ENCODE peak calls at places on chromosomes 7 and 10, in nine cellular contexts. U, J, Q, G, E, T, O, L and W are unnamed samples.

GRCh38 chr7:41328544-41328943 is 374.3 kb downstream of the INHBA start:
- DNase-seq in T (no peak), G (no peak), U (no peak), L (no peak), O (no peak), Q (no peak), E (no peak), J (no peak), W (no peak)

GRCh38 chr10:49260636-49261296 is 38.2 kb upstream of the C10orf71 start:
- DNase-seq in J (no peak), U (no peak), T (no peak), E (no peak), L (no peak), Q (no peak), O (no peak), G (no peak), W (no peak)

GRCh38 chr10:68586622-68587325 is 26.6 kb downstream of the TET1 start:
- DNase-seq in Q (no peak), G (no peak), E (no peak), L (no peak), U (no peak), J (no peak), O (no peak), T (no peak), W (no peak)

GRCh38 chr10:132062641-132063390 is 2.9 kb upstream of the JAKMIP3 start:
- DNase-seq in L (no peak), U (no peak), Q (no peak), T (no peak), G (no peak), E (no peak), O (no peak), J (no peak), W (no peak)

GRCh38 chr7:101924171-101924570 is 106.7 kb downstream of the CUX1 start:
- DNase-seq in Q (no peak), J (no peak), G (peak; percentile 68), E (no peak), T (no peak), U (no peak), L (no peak), O (no peak), W (no peak)

GRCh38 chr10:7789390-7789789 is 1.4 kb downstream of the ATP5F1C start:
- DNase-seq in E (no peak), L (no peak), U (no peak), G (no peak), J (no peak), T (peak; percentile 49), Q (no peak), O (no peak), W (no peak)

GRCh38 chr7:24213311-24213710 is 70.7 kb upstream of the NPY start:
- DNase-seq in L (no peak), G (no peak), U (no peak), T (no peak), J (no peak), E (no peak), Q (no peak), O (no peak), W (no peak)

GRCh38 chr7:86968618-86969017 is 90.8 kb downstream of the ELAPOR2 start:
- DNase-seq in L (no peak), T (no peak), U (no peak), J (no peak), O (no peak), G (no peak), E (no peak), Q (no peak), W (no peak)

GRCh38 chr10:132536241-132536963 is 1.2 kb upstream of the INPP5A start:
- DNase-seq in O (no peak), E (no peak), G (peak; percentile 2), J (peak; percentile 57), L (no peak), T (peak; percentile 20), U (no peak), Q (no peak), W (no peak)

GRCh38 chr7:41292457-41292856 is 410.4 kb downstream of the INHBA start:
- DNase-seq in O (no peak), E (no peak), Q (no peak), J (no peak), L (no peak), U (no peak), T (no peak), G (no peak), W (no peak)

GRCh38 chr7:88141025-88141424 is 78.8 kb downstream of the SRI start:
- DNase-seq in E (peak; percentile 52), L (no peak), T (no peak), Q (no peak), J (no peak), U (no peak), G (no peak), O (no peak), W (no peak)

GRCh38 chr10:11605807-11606408 is 5.5 kb downstream of the USP6NL start:
- DNase-seq in L (no peak), U (no peak), O (no peak), E (no peak), J (no peak), G (no peak), Q (no peak), T (no peak), W (no peak)

GRCh38 chr10:11609492-11610093 is 1.9 kb downstream of the USP6NL start:
- DNase-seq in O (no peak), T (no peak), E (no peak), L (no peak), G (no peak), U (no peak), J (no peak), Q (no peak), W (peak; percentile 59)

GRCh38 chr10:11610151-11610854 is 1.1 kb downstream of the USP6NL start:
- DNase-seq in J (no peak), U (no peak), G (no peak), Q (no peak), E (no peak), O (no peak), T (no peak), L (no peak), W (no peak)

GRCh38 chr10:11609052-11609451 is 2.4 kb downstream of the USP6NL start:
- DNase-seq in G (no peak), Q (no peak), J (no peak), O (no peak), E (no peak), L (no peak), T (no peak), U (no peak), W (no peak)

GRCh38 chr10:11608159-11608966 is 3.1 kb downstream of the USP6NL start:
- DNase-seq in Q (no peak), J (no peak), O (no peak), G (no peak), U (no peak), L (no peak), T (no peak), E (no peak), W (no peak)
- H3K4me3 ChIP-seq in Q (no peak overlapping the region), J (no peak overlapping the region), O (no peak overlapping the region), G (no peak overlapping the region), U (no peak overlapping the region), L (no peak overlapping the region), T (no peak overlapping the region), E (no peak overlapping the region), W (peak overlapping the region; percentile 93)

GRCh38 chr7:378551-379455 is 88.8 kb downstream of the FOXL3 start:
- DNase-seq in L (no peak), O (no peak), U (no peak), J (peak; percentile 30), E (no peak), Q (no peak), G (no peak), T (no peak), W (no peak)

GRCh38 chr7:379456-380225 is 89.7 kb downstream of the FOXL3 start:
- DNase-seq in J (peak; percentile 42), U (no peak), O (peak; percentile 35), E (no peak), T (no peak), Q (no peak), G (no peak), L (no peak), W (no peak)

GRCh38 chr7:381211-382117 is 91.5 kb downstream of the FOXL3 start:
- DNase-seq in T (no peak), U (no peak), G (no peak), O (peak; percentile 48), J (peak; percentile 17), Q (no peak), L (peak; percentile 39), E (no peak), W (no peak)

GRCh38 chr7:380724-381210 is 90.8 kb downstream of the FOXL3 start:
- DNase-seq in O (no peak), E (no peak), G (no peak), Q (no peak), T (no peak), U (no peak), L (no peak), J (peak; percentile 18), W (no peak)

GRCh38 chr7:380226-380550 is 90.2 kb downstream of the FOXL3 start:
- DNase-seq in O (no peak), L (no peak), T (no peak), J (no peak), Q (peak; percentile 46), E (no peak), U (no peak), G (no peak), W (no peak)
- H3K4me3 ChIP-seq in O (no peak overlapping the region), L (no peak overlapping the region), T (peak overlapping the region; percentile 49), J (no peak overlapping the region), Q (peak overlapping the region; percentile 30), E (no peak overlapping the region), U (no peak overlapping the region), G (peak overlapping the region; percentile 62), W (no peak overlapping the region)

DNA sequence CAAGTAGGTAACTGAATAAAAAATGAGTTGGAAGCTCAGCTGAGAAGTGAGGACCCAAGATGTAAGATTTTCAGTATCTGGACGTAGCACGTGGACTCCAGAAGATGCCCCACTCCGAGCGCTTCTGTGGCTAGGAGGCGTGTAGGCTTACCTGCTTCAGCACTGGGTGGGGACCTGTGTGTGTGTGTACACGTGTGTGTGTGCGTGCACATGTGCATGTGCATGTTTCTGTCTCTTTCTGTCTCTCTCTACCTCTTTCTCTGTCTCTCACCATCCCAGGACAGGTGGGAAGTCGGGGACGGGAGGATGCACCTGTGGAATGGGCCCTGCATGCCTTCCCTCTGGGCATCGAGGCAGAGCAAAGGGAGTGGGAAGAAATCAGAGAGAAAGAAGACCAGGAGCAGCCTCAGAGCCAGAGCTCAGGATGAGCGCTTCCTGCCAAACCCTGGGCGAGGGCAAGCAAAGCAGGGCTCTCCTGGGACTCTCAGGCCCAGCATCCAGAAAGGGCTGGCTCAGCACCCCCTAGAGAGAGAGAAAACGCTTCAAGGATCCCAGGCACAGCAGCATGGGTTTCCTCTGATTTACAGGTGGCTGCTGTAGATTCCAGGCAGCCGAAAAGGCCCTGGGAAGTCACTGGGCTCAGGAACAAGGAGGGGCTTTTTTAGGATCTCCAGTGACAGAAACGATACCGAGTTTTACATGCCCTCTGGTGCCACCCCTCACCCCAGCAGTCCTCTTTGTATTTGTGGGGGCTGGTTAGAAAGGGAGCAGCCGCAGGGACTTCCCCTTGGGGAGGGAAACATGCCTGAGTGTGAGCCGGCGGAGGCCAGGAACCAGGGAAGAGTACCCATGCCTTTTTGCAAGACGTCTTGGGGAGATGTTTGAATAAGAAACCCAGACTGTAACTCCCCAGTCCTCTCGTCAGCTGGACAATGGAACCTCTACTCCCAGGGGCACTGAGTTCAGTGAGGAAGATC is 28.5 kb downstream of the CXCL12 start:
- DNase-seq in U (no peak), L (no peak), T (no peak), O (no peak), G (no peak), J (no peak), Q (no peak), E (no peak), W (no peak)
- H3K4me3 ChIP-seq in U (no peak overlapping the region), L (no peak overlapping the region), T (no peak overlapping the region), O (no peak overlapping the region), G (no peak overlapping the region), J (no peak overlapping the region), Q (no peak overlapping the region), E (no peak overlapping the region), W (no peak overlapping the region)

GRCh38 chr7:71131256-71131752 is 640 bp upstream of the GALNT17 start:
- DNase-seq in G (no peak), O (no peak), J (peak; percentile 85), E (peak; percentile 79), Q (peak; percentile 79), L (no peak), T (peak; percentile 33), U (peak; percentile 1), W (peak; percentile 11)
- H3K4me3 ChIP-seq in G (peak overlapping the region; percentile 84), O (no peak overlapping the region), J (peak overlapping the region; percentile 60), E (peak overlapping the region; percentile 74), Q (peak overlapping the region; percentile 94), L (no peak overlapping the region), T (peak overlapping the region; percentile 72), U (peak overlapping the region; percentile 47), W (no peak overlapping the region)